ENCODE peak calls at places on chromosomes 16 and 17, in six cellular contexts. One of them, this sample, is unnamed. For H3K27me3, the result is how much of the 10 kb centered on the place peaks cover.

GRCh38 chr17:39942076-39942475 is 14.5 kb downstream of the LRRC3C start:
- DNase-seq in uterus: no peak
- DNase-seq in heart left ventricle: no peak
- DNase-seq in left lung: peak
- DNase-seq in Panc1: no peak
- DNase-seq in kidney epithelial cell: no peak
- DNase-seq in this sample: no peak

GRCh38 chr16:11957591-11958395 is 7.2 kb upstream of the TNFRSF17 start:
- DNase-seq in uterus: no peak
- DNase-seq in heart left ventricle: no peak
- DNase-seq in left lung: no peak
- DNase-seq in Panc1: no peak
- DNase-seq in kidney epithelial cell: no peak
- DNase-seq in this sample: no peak

GRCh38 chr16:65223335-65223734 is 101.5 kb upstream of the CDH11 start:
- DNase-seq in uterus: no peak
- DNase-seq in heart left ventricle: no peak
- DNase-seq in left lung: no peak
- DNase-seq in Panc1: no peak
- DNase-seq in kidney epithelial cell: no peak
- DNase-seq in this sample: no peak

GRCh38 chr17:58250344-58251011 is 12.1 kb downstream of the LPO start:
- DNase-seq in uterus: no peak
- DNase-seq in heart left ventricle: no peak
- DNase-seq in left lung: no peak
- DNase-seq in Panc1: no peak
- DNase-seq in kidney epithelial cell: no peak
- DNase-seq in this sample: no peak

GRCh38 chr17:10186771-10187425 is 11.5 kb downstream of the GAS7 start:
- DNase-seq in uterus: no peak
- DNase-seq in heart left ventricle: no peak
- DNase-seq in left lung: no peak
- DNase-seq in Panc1: no peak
- DNase-seq in kidney epithelial cell: no peak
- DNase-seq in this sample: no peak

GRCh38 chr16:73048292-73049050 is 543 bp upstream of the ZFHX3 start:
- DNase-seq in uterus: no peak
- DNase-seq in heart left ventricle: peak
- DNase-seq in left lung: no peak
- DNase-seq in Panc1: no peak
- DNase-seq in kidney epithelial cell: no peak
- DNase-seq in this sample: peak

GRCh38 chr17:17837380-17837821 is 615 bp upstream of the SREBF1 start:
- DNase-seq in uterus: peak
- DNase-seq in heart left ventricle: peak
- DNase-seq in left lung: no peak
- DNase-seq in Panc1: no peak
- DNase-seq in kidney epithelial cell: no peak
- DNase-seq in this sample: peak

GRCh38 chr16:87060026-87060986 is 256.9 kb downstream of the C16orf95 start:
- DNase-seq in uterus: no peak
- DNase-seq in heart left ventricle: peak
- DNase-seq in left lung: no peak
- DNase-seq in Panc1: no peak
- DNase-seq in kidney epithelial cell: no peak
- DNase-seq in this sample: peak

GRCh38 chr17:27878776-27879562 is 14.2 kb downstream of the LYRM9 start:
- DNase-seq in uterus: no peak
- DNase-seq in heart left ventricle: no peak
- DNase-seq in left lung: no peak
- DNase-seq in Panc1: no peak
- DNase-seq in kidney epithelial cell: no peak
- DNase-seq in this sample: no peak

GRCh38 chr17:79508291-79508716 is 102.5 kb downstream of the RBFOX3 start:
- DNase-seq in uterus: no peak
- DNase-seq in heart left ventricle: no peak
- DNase-seq in left lung: no peak
- DNase-seq in Panc1: no peak
- DNase-seq in kidney epithelial cell: no peak
- DNase-seq in this sample: no peak

GRCh38 chr16:519425-519824 is 8.1 kb upstream of the CAPN15 start:
- DNase-seq in uterus: no peak
- DNase-seq in heart left ventricle: no peak
- DNase-seq in left lung: no peak
- DNase-seq in Panc1: no peak
- DNase-seq in kidney epithelial cell: no peak
- DNase-seq in this sample: no peak

GRCh38 chr17:31390748-31391495 is 553 bp upstream of the RAB11FIP4 start:
- DNase-seq in uterus: no peak
- DNase-seq in heart left ventricle: no peak
- DNase-seq in left lung: no peak
- DNase-seq in Panc1: no peak
- DNase-seq in kidney epithelial cell: no peak
- DNase-seq in this sample: peak

GRCh38 chr17:45270828-45271418 is 9.0 kb upstream of the SPATA32 start:
- DNase-seq in uterus: no peak
- DNase-seq in heart left ventricle: no peak
- DNase-seq in left lung: peak
- DNase-seq in Panc1: no peak
- DNase-seq in kidney epithelial cell: no peak
- DNase-seq in this sample: no peak

GRCh38 chr17:5686246-5686645 is 101.9 kb upstream of the NLRP1 start:
- DNase-seq in uterus: no peak
- DNase-seq in heart left ventricle: no peak
- DNase-seq in left lung: no peak
- DNase-seq in Panc1: no peak
- DNase-seq in kidney epithelial cell: no peak
- DNase-seq in this sample: no peak

GRCh38 chr17:62790554-62790953 is 17.6 kb downstream of the MARCHF10 start:
- DNase-seq in uterus: no peak
- DNase-seq in heart left ventricle: no peak
- DNase-seq in left lung: no peak
- DNase-seq in Panc1: peak
- DNase-seq in kidney epithelial cell: no peak
- DNase-seq in this sample: peak

GRCh38 chr16:70553175-70553574 is 29.6 kb downstream of the SF3B3 start:
- DNase-seq in uterus: no peak
- DNase-seq in heart left ventricle: no peak
- DNase-seq in left lung: no peak
- DNase-seq in Panc1: no peak
- DNase-seq in kidney epithelial cell: no peak
- DNase-seq in this sample: peak

GRCh38 chr16:84947022-84947421 is 64.3 kb downstream of the ZDHHC7 start:
- DNase-seq in uterus: peak
- DNase-seq in heart left ventricle: no peak
- DNase-seq in left lung: peak
- DNase-seq in Panc1: no peak
- DNase-seq in kidney epithelial cell: no peak
- DNase-seq in this sample: no peak

GRCh38 chr17:13421581-13421980 is 180.1 kb downstream of the HS3ST3A1 start:
- DNase-seq in uterus: no peak
- DNase-seq in heart left ventricle: no peak
- DNase-seq in left lung: no peak
- DNase-seq in Panc1: no peak
- DNase-seq in kidney epithelial cell: no peak
- DNase-seq in this sample: no peak

GRCh38 chr17:58991718-58992331 is 114.9 kb downstream of the TRIM37 start:
- DNase-seq in uterus: no peak
- DNase-seq in heart left ventricle: no peak
- DNase-seq in left lung: no peak
- DNase-seq in Panc1: no peak
- DNase-seq in kidney epithelial cell: peak
- DNase-seq in this sample: peak

GRCh38 chr17:49191407-49191916 is 18.9 kb downstream of the GNGT2 start:
- DNase-seq in uterus: no peak
- DNase-seq in heart left ventricle: no peak
- DNase-seq in left lung: no peak
- DNase-seq in Panc1: no peak
- DNase-seq in kidney epithelial cell: no peak
- DNase-seq in this sample: no peak
- H3K4me3 ChIP-seq in uterus: peak
- H3K4me3 ChIP-seq in heart left ventricle: peak
- H3K4me3 ChIP-seq in left lung: peak
- H3K4me3 ChIP-seq in Panc1: peak
- H3K4me3 ChIP-seq in kidney epithelial cell: peak
- H3K4me3 ChIP-seq in this sample: peak

DNA sequence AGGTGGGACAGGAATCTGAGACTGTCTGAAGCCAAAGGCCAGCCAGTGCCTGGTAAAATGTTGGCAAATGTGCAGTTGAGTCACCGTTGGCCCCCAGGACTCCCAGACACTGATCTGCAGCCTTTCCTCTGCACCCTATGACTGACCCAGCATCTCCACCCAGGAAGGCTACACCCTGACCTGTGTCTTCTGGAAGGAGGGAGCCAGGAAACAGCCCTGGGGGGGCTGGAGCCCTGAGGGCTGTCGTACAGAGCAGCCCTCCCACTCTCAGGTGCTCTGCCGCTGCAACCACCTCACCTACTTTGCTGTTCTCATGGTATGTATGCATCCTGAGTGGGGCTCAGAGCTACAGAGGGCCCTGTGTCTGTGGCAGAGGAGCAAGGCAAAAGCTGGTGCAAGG is 24.0 kb downstream of the ADGRG5 start:
- DNase-seq in uterus: no peak
- DNase-seq in heart left ventricle: no peak
- DNase-seq in left lung: no peak
- DNase-seq in Panc1: no peak
- DNase-seq in kidney epithelial cell: no peak
- DNase-seq in this sample: no peak
- H3K27me3 ChIP-seq in uterus: under half
- H3K27me3 ChIP-seq in heart left ventricle: under half
- H3K27me3 ChIP-seq in left lung: under half
- H3K27me3 ChIP-seq in Panc1: under half
- H3K27me3 ChIP-seq in kidney epithelial cell: under half
- H3K27me3 ChIP-seq in this sample: under half

GRCh38 chr17:81935709-81936084 is 1.4 kb downstream of the PYCR1 start:
- DNase-seq in uterus: no peak
- DNase-seq in heart left ventricle: no peak
- DNase-seq in left lung: no peak
- DNase-seq in Panc1: no peak
- DNase-seq in kidney epithelial cell: no peak
- DNase-seq in this sample: no peak
- H3K4me3 ChIP-seq in uterus: no peak
- H3K4me3 ChIP-seq in heart left ventricle: no peak
- H3K4me3 ChIP-seq in left lung: peak
- H3K4me3 ChIP-seq in Panc1: peak
- H3K4me3 ChIP-seq in kidney epithelial cell: no peak
- H3K4me3 ChIP-seq in this sample: no peak

GRCh38 chr17:46820592-46821450 is 2.3 kb upstream of the WNT3 start:
- DNase-seq in uterus: no peak
- DNase-seq in heart left ventricle: no peak
- DNase-seq in left lung: no peak
- DNase-seq in Panc1: no peak
- DNase-seq in kidney epithelial cell: no peak
- DNase-seq in this sample: no peak

GRCh38 chr17:46817901-46818209 is 637 bp downstream of the WNT3 start:
- DNase-seq in uterus: no peak
- DNase-seq in heart left ventricle: no peak
- DNase-seq in left lung: no peak
- DNase-seq in Panc1: no peak
- DNase-seq in kidney epithelial cell: no peak
- DNase-seq in this sample: no peak

GRCh38 chr17:46819906-46820351 is 1.4 kb upstream of the WNT3 start:
- DNase-seq in uterus: no peak
- DNase-seq in heart left ventricle: no peak
- DNase-seq in left lung: no peak
- DNase-seq in Panc1: no peak
- DNase-seq in kidney epithelial cell: no peak
- DNase-seq in this sample: no peak

GRCh38 chr17:46818319-46818928 is at the start of gene WNT3:
- DNase-seq in uterus: no peak
- DNase-seq in heart left ventricle: no peak
- DNase-seq in left lung: peak
- DNase-seq in Panc1: no peak
- DNase-seq in kidney epithelial cell: no peak
- DNase-seq in this sample: peak

DNA sequence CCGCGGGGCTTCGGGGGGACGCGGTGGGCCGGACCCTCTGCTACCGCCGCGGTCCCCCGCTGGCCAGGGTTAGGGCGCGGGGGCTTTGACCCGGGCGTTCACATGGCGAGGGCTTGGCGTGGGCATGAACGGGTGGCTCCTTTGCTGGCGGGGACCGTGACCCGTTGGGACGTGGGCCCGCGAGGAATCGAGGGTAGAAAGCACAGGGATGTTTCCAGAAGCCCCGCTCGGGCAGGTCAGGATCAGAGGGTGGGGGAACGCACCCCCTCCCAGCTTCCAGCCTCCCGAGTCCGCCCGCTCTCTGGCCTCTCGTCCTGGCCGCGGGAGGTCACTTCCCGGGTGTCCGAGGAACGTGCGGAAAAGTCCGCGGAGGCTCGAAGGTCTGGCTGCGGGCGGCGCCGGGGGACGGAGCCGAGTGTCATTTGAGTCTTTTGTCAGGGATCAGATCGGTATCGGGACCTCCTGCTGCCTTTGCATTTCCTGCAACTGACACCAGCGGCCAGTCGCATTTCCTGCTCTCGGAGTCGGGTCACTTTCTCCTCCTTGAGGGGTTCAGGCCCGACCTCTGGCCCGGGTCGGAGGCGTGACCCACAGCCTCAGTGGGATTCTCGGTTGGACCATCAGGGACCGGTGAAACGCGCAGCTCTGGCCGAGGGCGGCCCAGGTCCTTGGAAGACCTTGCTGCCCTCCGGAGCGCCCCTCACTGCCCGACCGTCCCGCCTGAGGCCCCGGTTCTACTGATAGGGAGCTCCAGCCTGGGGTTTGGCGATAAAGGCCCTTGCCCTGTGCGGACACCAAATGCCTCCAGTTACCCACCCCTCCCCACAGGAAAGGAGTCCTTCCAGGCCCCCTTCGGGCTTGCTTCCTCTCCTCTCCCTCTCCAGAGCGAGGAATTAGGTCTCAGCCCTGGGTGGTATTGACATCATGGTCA is 702 bp upstream of the WNT3 start:
- DNase-seq in uterus: no peak
- DNase-seq in heart left ventricle: no peak
- DNase-seq in left lung: no peak
- DNase-seq in Panc1: no peak
- DNase-seq in kidney epithelial cell: no peak
- DNase-seq in this sample: peak
- H3K27me3 ChIP-seq in uterus: half or more
- H3K27me3 ChIP-seq in heart left ventricle: half or more
- H3K27me3 ChIP-seq in left lung: half or more
- H3K27me3 ChIP-seq in Panc1: under half
- H3K27me3 ChIP-seq in kidney epithelial cell: half or more
- H3K27me3 ChIP-seq in this sample: half or more

GRCh38 chr16:89973654-89974335 is 25.2 kb downstream of the DEF8 start:
- DNase-seq in uterus: no peak
- DNase-seq in heart left ventricle: no peak
- DNase-seq in left lung: no peak
- DNase-seq in Panc1: no peak
- DNase-seq in kidney epithelial cell: no peak
- DNase-seq in this sample: no peak
- H3K4me3 ChIP-seq in uterus: no peak
- H3K4me3 ChIP-seq in heart left ventricle: peak
- H3K4me3 ChIP-seq in left lung: peak
- H3K4me3 ChIP-seq in Panc1: peak
- H3K4me3 ChIP-seq in kidney epithelial cell: peak
- H3K4me3 ChIP-seq in this sample: peak

This sample was measured in adipocyte.